ENCODE peak calls at places on chromosomes 11 and 22, in ten cellular contexts. L, C, G, F, O, Y, X, V, Z and T are unnamed samples.

GRCh38 chr11:16945671-16946469 is 68.3 kb downstream of the PLEKHA7 start:
- DNase-seq in Z (peak), G (peak), O (peak), X (peak), Y (peak), L (peak), C (peak), F (no peak), V (peak), T (peak)

GRCh38 chr11:105611837-105612480 is 2.1 kb downstream of the GRIA4 start:
- DNase-seq in F (no peak), Y (no peak), V (no peak), Z (no peak), O (no peak), L (no peak), X (no peak), C (no peak), G (no peak), T (no peak)

GRCh38 chr11:29310016-29310415 is 706.8 kb downstream of the KCNA4 start:
- DNase-seq in Y (peak), L (no peak), F (no peak), O (no peak), V (no peak), Z (peak), X (no peak), G (no peak), C (no peak), T (no peak)

GRCh38 chr11:101187748-101188147 is 58.1 kb upstream of the PGR start:
- DNase-seq in O (no peak), C (no peak), Y (no peak), X (peak), G (no peak), Z (no peak), L (no peak), F (no peak), V (no peak), T (no peak)

GRCh38 chr22:47997052-47997568 is 1234.7 kb downstream of the TBC1D22A start:
- DNase-seq in Y (no peak), C (no peak), V (no peak), F (no peak), O (no peak), G (no peak), X (no peak), L (no peak), Z (no peak), T (no peak)

GRCh38 chr11:6307879-6308278 is 12.4 kb downstream of the CAVIN3 start:
- DNase-seq in O (no peak), X (no peak), G (no peak), Z (no peak), V (no peak), L (no peak), F (no peak), C (no peak), Y (peak), T (no peak)

GRCh38 chr22:31046591-31047226 is 34.4 kb upstream of the SMTN start:
- DNase-seq in Y (peak), L (peak), G (peak), V (peak), F (peak), O (no peak), Z (peak), X (peak), C (peak), T (peak)

GRCh38 chr11:61955416-61956135 is 5.4 kb downstream of the BEST1 start:
- DNase-seq in G (no peak), O (no peak), L (peak), Y (no peak), X (no peak), F (peak), V (no peak), C (no peak), Z (peak), T (no peak)

GRCh38 chr22:37566903-37567798 is 6.9 kb downstream of the CDC42EP1 start:
- DNase-seq in V (peak), F (peak), G (peak), C (peak), O (peak), Y (peak), X (peak), L (peak), Z (peak), T (peak)

GRCh38 chr11:122642971-122643370 is 12.6 kb upstream of the UBASH3B start:
- DNase-seq in O (peak), F (no peak), X (no peak), C (no peak), G (no peak), Z (no peak), L (no peak), V (no peak), Y (peak), T (no peak)

GRCh38 chr11:45919276-45919675 is 1.6 kb upstream of the PEX16 start:
- DNase-seq in X (no peak), G (no peak), F (no peak), Z (no peak), O (no peak), L (no peak), V (peak), Y (no peak), C (no peak), T (no peak)

DNA sequence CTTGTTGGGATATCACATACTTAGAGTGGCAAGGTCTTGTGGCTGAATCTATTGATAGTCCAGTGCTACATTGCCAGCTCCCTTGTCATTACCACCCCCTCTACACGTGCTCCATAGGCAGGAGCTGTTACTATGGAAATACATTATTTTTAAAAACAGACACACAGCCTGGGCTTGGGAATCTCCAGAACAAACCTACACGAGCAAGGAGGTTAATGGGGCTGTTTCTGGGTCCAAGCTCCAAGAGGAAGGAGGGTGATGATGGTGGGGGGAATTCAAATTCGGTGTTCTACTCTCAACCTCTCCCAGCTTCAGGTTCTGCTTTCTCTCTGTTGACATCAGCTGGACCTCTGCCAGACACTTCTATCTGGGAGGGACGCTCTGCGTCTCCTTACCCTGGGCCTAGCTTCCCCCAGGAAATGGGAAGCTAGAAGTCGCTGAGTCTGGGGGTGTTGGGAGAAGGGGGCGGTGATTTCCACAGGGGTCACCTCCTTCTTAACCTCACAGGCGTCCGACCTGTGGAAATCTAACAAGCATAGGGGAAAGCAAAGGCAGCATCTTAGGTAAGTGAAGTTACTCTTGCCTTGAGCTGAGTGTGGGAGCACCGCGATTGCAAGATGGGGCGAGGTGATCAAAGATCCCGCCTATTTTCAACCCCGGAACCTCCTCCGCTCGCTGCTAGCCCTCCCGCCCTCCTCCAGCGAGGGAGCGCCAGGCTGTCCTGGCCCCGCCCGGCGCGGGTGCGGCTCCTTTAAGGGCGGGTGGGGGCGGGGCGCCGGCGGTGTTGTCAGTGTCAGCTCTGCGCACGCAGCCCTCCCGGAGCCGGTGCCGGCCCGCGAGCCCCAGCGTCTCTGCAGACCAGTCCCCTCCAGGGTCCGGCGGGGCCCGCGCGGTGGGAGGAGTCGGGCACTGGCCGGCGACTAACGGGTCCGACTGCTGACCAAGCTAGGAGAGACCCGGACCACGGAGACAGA is at the start of gene C2CD2L:
- DNase-seq in F (peak), Z (peak), O (peak), C (peak), L (peak), X (peak), V (peak), Y (peak), G (peak), T (peak)
- TF ChIP-seq POLR2A in F (peak), Z (peak), O (peak), C (no peak), L (peak), X (no peak), V (peak), Y (no peak), G (peak), T (peak)

GRCh38 chr22:40335358-40335757 is 10.9 kb upstream of the ADSL start:
- DNase-seq in C (no peak), O (no peak), L (no peak), V (no peak), X (no peak), F (no peak), Z (no peak), G (no peak), Y (no peak), T (no peak)

GRCh38 chr22:40331706-40332105 is 14.6 kb upstream of the ADSL start:
- DNase-seq in V (no peak), L (no peak), X (no peak), C (no peak), G (no peak), O (no peak), F (no peak), Y (no peak), Z (no peak), T (no peak)

GRCh38 chr22:40334899-40335298 is 11.4 kb upstream of the ADSL start:
- DNase-seq in F (no peak), G (no peak), O (no peak), Z (no peak), V (no peak), C (no peak), L (no peak), Y (no peak), X (no peak), T (no peak)

GRCh38 chr22:40332319-40332781 is 13.9 kb upstream of the ADSL start:
- DNase-seq in Z (no peak), O (no peak), L (no peak), F (no peak), Y (peak), C (no peak), X (no peak), V (no peak), G (no peak), T (no peak)

GRCh38 chr22:40334060-40334459 is 12.2 kb upstream of the ADSL start:
- DNase-seq in Z (no peak), F (no peak), V (no peak), X (no peak), Y (no peak), C (no peak), O (no peak), G (no peak), L (no peak), T (no peak)
- H3K4me3 ChIP-seq in Z (no peak), F (no peak), V (no peak), X (no peak), Y (no peak), C (no peak), O (no peak), G (no peak), L (no peak), T (no peak)

GRCh38 chr11:77993902-77994301 is 566 bp downstream of the INTS4 start:
- DNase-seq in L (no peak), F (no peak), C (no peak), Z (no peak), X (no peak), O (no peak), Y (no peak), G (no peak), V (no peak), T (no peak)

GRCh38 chr11:77999446-77999845 is 5.0 kb upstream of the INTS4 start:
- DNase-seq in V (no peak), C (no peak), G (no peak), O (no peak), Y (no peak), X (no peak), F (no peak), L (no peak), Z (no peak), T (no peak)

GRCh38 chr11:77990981-77991380 is 3.5 kb downstream of the INTS4 start:
- DNase-seq in Y (no peak), Z (no peak), X (no peak), O (no peak), L (no peak), C (no peak), V (no peak), G (no peak), F (no peak), T (no peak)

GRCh38 chr11:78000193-78000592 is 5.7 kb upstream of the INTS4 start:
- DNase-seq in G (peak), X (peak), V (peak), F (no peak), C (no peak), L (peak), Y (peak), O (peak), Z (peak), T (peak)

GRCh38 chr11:77994434-77995362 is at the start of gene INTS4:
- DNase-seq in V (peak), Y (peak), O (peak), Z (peak), C (peak), G (peak), X (peak), L (peak), F (peak), T (peak)
- TF ChIP-seq POLR2A in V (peak), Y (peak), O (peak), Z (peak), C (peak), G (peak), X (no peak), L (peak), F (no peak), T (peak)

GRCh38 chr22:29308148-29308790 is 1.8 kb downstream of the GAS2L1 start:
- DNase-seq in O (no peak), Z (no peak), V (peak), G (no peak), F (no peak), Y (no peak), C (no peak), L (peak), X (no peak), T (peak)
- H3K4me3 ChIP-seq in O (no peak), Z (peak), V (no peak), G (no peak), F (peak), Y (no peak), C (peak), L (no peak), X (peak), T (no peak)

GRCh38 chr22:45235851-45236342 is 4.8 kb downstream of the KIAA0930 start:
- DNase-seq in Y (no peak), C (no peak), V (no peak), G (no peak), X (no peak), L (no peak), O (no peak), F (no peak), Z (no peak), T (no peak)
- TF ChIP-seq POLR2A in Y (no peak), C (no peak), V (no peak), G (no peak), X (no peak), L (no peak), O (no peak), F (no peak), Z (no peak), T (no peak)

GRCh38 chr22:19277785-19278184 is 13.7 kb downstream of the CLTCL1 start:
- DNase-seq in L (no peak), Z (no peak), O (no peak), X (no peak), V (no peak), F (no peak), G (no peak), C (no peak), Y (no peak), T (no peak)
- H3K4me3 ChIP-seq in L (no peak), Z (no peak), O (no peak), X (no peak), V (no peak), F (no peak), G (no peak), C (no peak), Y (no peak), T (no peak)

GRCh38 chr22:38755911-38756532 is at the start of gene SUN2:
- DNase-seq in F (peak), G (peak), V (peak), Z (peak), L (peak), O (peak), X (peak), C (peak), Y (peak), T (peak)
- TF ChIP-seq POLR2A in F (peak), G (peak), V (peak), Z (peak), L (peak), O (peak), X (no peak), C (peak), Y (peak), T (peak)

DNA sequence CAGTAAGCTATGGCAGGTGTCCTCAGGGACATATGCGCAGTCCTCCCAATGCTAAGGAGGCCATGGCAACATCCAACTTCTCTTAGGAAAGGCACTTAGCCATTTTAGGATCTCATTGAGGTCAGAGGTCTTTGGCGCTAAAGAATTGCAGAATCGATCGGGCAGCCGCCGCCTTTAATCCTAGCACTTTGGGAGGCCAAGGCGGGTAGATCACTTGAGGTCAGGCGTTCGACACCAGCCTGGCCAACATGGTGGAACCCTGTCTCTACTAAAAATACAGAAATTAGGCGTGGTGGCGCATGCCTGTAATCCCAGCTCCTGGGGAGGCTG is 1.2 kb upstream of the CHID1 start:
- DNase-seq in V (no peak), F (no peak), G (no peak), L (no peak), X (no peak), Z (no peak), C (no peak), O (no peak), Y (no peak), T (no peak)
- H3K4me3 ChIP-seq in V (no peak), F (no peak), G (peak), L (no peak), X (no peak), Z (no peak), C (peak), O (peak), Y (no peak), T (no peak)

GRCh38 chr11:78080084-78080817 is 589 bp upstream of the NDUFC2 start:
- DNase-seq in G (no peak), L (no peak), Y (no peak), F (no peak), C (no peak), O (no peak), Z (no peak), X (no peak), V (no peak), T (peak)

GRCh38 chr11:78081583-78081982 is 1.9 kb upstream of the NDUFC2 start:
- DNase-seq in X (no peak), O (no peak), F (no peak), V (no peak), Y (no peak), G (no peak), Z (no peak), C (no peak), L (no peak), T (no peak)

GRCh38 chr11:78078218-78079167 is 1.2 kb downstream of the NDUFC2 start:
- DNase-seq in G (no peak), Y (no peak), O (no peak), F (no peak), C (no peak), X (no peak), L (no peak), Z (no peak), V (no peak), T (no peak)

GRCh38 chr11:78080818-78081495 is 1.3 kb upstream of the NDUFC2 start:
- DNase-seq in G (peak), L (no peak), Z (peak), C (no peak), F (no peak), Y (peak), V (no peak), X (no peak), O (no peak), T (no peak)

DNA sequence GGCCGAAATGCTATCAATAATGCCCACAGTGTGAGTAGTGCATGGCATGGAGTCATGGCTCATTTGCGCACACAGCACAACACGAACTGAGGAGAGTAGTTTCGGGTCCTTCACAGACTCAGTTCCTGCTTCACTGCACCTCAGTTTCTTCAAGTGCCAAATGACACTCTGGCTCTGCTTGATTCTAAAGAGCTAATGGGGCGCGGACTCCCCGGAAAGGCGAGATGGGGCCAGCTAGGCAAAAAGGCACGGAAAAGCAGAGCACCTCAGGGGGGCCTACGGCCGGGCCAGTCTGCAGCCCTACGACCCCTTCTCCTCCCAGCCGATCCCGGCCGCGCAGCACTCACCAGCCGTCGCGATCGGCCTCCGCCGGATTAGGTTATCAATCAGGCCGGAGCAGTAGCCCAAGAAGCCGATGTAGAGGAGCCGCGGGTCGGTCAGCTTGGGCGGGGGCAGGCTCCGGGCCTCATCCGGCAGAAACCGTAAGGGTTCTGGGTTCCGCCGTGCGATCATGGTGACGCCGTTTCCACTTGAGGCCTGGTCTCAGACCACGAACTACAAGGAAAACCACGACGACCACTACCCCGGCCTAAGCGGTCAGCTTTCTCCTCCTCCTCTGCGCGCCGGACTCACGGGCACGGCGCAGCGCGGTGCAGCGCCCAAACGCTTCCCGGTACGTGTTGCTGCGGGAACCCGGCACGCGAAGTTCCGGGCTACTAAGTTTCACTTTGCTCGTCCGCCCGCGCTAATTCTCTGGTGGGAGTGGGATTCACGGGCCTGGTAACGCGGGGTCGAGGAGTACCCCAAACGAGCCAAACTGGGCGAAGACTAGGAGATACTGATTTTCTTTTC is at the start of gene NDUFC2:
- DNase-seq in C (peak), X (peak), G (peak), O (peak), F (peak), L (peak), V (peak), Y (peak), Z (peak), T (peak)
- TF ChIP-seq POLR2A in C (no peak), X (no peak), G (peak), O (peak), F (peak), L (peak), V (peak), Y (peak), Z (peak), T (peak)